ENCODE peak calls at places on chromosomes 11 and 22, in four cellular contexts. F is naive thymus-derived CD4-positive, alpha-beta T cell; U is lung microvascular endothelial cell; B is right atrium auricular region. A is an unnamed sample.

GRCh38 chr11:91981995-91982394 is 242.6 kb upstream of the FAT3 start:
- DNase-seq in F (no peak), U (no peak), B (peak), A (no peak)

GRCh38 chr11:45662665-45663485 is 2.5 kb downstream of the CHST1 start:
- DNase-seq in F (no peak), B (no peak), U (peak), A (no peak)

GRCh38 chr11:70297341-70297740 is 26.9 kb downstream of the PPFIA1 start:
- DNase-seq in B (no peak), F (no peak), U (no peak), A (no peak)

GRCh38 chr22:22375586-22376351 is 131.2 kb downstream of the VPREB1 start:
- DNase-seq in F (no peak), U (no peak), B (no peak), A (no peak)

GRCh38 chr11:62144641-62145255 is 20.9 kb downstream of the INCENP start:
- DNase-seq in B (peak), U (no peak), F (no peak), A (no peak)

GRCh38 chr11:77406396-77406795 is 67.5 kb downstream of the PAK1 start:
- DNase-seq in B (no peak), F (no peak), U (no peak), A (no peak)

GRCh38 chr11:46914363-46914762 is 4.0 kb downstream of the LRP4 start:
- DNase-seq in B (no peak), U (no peak), F (no peak), A (no peak)

GRCh38 chr11:59216654-59217640 is 4.2 kb upstream of the MPEG1 start:
- DNase-seq in F (no peak), B (no peak), U (peak), A (peak)

GRCh38 chr11:95704865-95705264 is 84.7 kb downstream of the FAM76B start:
- DNase-seq in F (no peak), U (peak), B (no peak), A (no peak)

GRCh38 chr11:62444835-62445234 is 26.0 kb downstream of the SCGB1A1 start:
- DNase-seq in F (no peak), B (no peak), U (no peak), A (no peak)

GRCh38 chr11:123357990-123358827 is 71.9 kb upstream of the GRAMD1B start:
- DNase-seq in F (no peak), U (peak), B (no peak), A (no peak)

GRCh38 chr11:11422291-11423128 is 69.5 kb upstream of the CSNK2A3 start:
- DNase-seq in F (no peak), B (no peak), U (no peak), A (no peak)

GRCh38 chr11:64448599-64449380 is 89.8 kb downstream of the RPS6KA4 start:
- DNase-seq in B (peak), F (peak), U (peak), A (peak)

GRCh38 chr11:114094516-114094915 is 35.0 kb downstream of the ZBTB16 start:
- DNase-seq in B (no peak), F (no peak), U (no peak), A (no peak)

GRCh38 chr11:62020661-62021060 is 53.2 kb upstream of the FTH1 start:
- DNase-seq in F (no peak), B (no peak), U (no peak), A (no peak)

GRCh38 chr11:94537051-94537600 is 6.6 kb upstream of the FUT4 start:
- DNase-seq in U (no peak), B (no peak), F (no peak), A (no peak)

GRCh38 chr11:65291613-65292012 is 23.1 kb upstream of the CDC42EP2 start:
- DNase-seq in B (no peak), F (no peak), U (peak), A (no peak)

GRCh38 chr11:19344661-19345518 is 104.1 kb upstream of the E2F8 start:
- DNase-seq in B (no peak), F (no peak), U (peak), A (no peak)

GRCh38 chr11:67275606-67276409 is 9.5 kb downstream of the GRK2 start:
- DNase-seq in U (no peak), B (no peak), F (peak), A (no peak)

GRCh38 chr22:46879083-46879482 is 116.6 kb downstream of the TBC1D22A start:
- DNase-seq in U (no peak), F (no peak), B (no peak), A (no peak)

GRCh38 chr11:75498556-75499255 is 27.0 kb downstream of the GDPD5 start:
- DNase-seq in B (no peak), F (no peak), U (no peak), A (no peak)

GRCh38 chr11:9153651-9154050 is 62.3 kb upstream of the SCUBE2 start:
- DNase-seq in F (no peak), U (no peak), B (no peak), A (no peak)

GRCh38 chr11:10488121-10488580 is 33.1 kb downstream of the AMPD3 start:
- DNase-seq in U (no peak), F (no peak), B (peak), A (no peak)

GRCh38 chr11:117641008-117641915 is 155.8 kb downstream of the DSCAML1 start:
- DNase-seq in F (no peak), U (no peak), B (no peak), A (no peak)

GRCh38 chr11:69293087-69293486 is 868 bp upstream of the MYEOV start:
- DNase-seq in F (no peak), U (no peak), B (no peak), A (no peak)

A was measured in GM19239.